ENCODE peak calls at places on chromosomes 13 and 19, in six cellular contexts. One of them, this sample, is unnamed.

GRCh38 chr19:13082192-13083007 is 20.3 kb downstream of the LYL1 start:
- DNase-seq in IMR-90: peak
- DNase-seq in mesenchymal stem cell: peak
- DNase-seq in H9: peak
- DNase-seq in H1: no peak
- DNase-seq in trophoblast cell: no peak
- DNase-seq in this sample: no peak

GRCh38 chr19:46297700-46298476 is 1.0 kb downstream of the HIF3A start:
- DNase-seq in IMR-90: no peak
- DNase-seq in mesenchymal stem cell: peak
- DNase-seq in H9: no peak
- DNase-seq in H1: peak
- DNase-seq in trophoblast cell: no peak
- DNase-seq in this sample: no peak

GRCh38 chr19:1259873-1260748 is 9.0 kb upstream of the CIRBP start:
- DNase-seq in IMR-90: no peak
- DNase-seq in mesenchymal stem cell: no peak
- DNase-seq in H9: no peak
- DNase-seq in H1: no peak
- DNase-seq in trophoblast cell: peak
- DNase-seq in this sample: no peak

GRCh38 chr13:79271616-79272015 is 134.4 kb downstream of the RBM26 start:
- DNase-seq in IMR-90: no peak
- DNase-seq in mesenchymal stem cell: no peak
- DNase-seq in H9: no peak
- DNase-seq in H1: no peak
- DNase-seq in trophoblast cell: no peak
- DNase-seq in this sample: no peak

GRCh38 chr13:33251131-33251629 is 34.4 kb downstream of the STARD13 start:
- DNase-seq in IMR-90: peak
- DNase-seq in mesenchymal stem cell: peak
- DNase-seq in H9: no peak
- DNase-seq in H1: no peak
- DNase-seq in trophoblast cell: no peak
- DNase-seq in this sample: no peak

GRCh38 chr13:19818223-19818842 is 35.6 kb upstream of the PSPC1 start:
- DNase-seq in IMR-90: no peak
- DNase-seq in mesenchymal stem cell: peak
- DNase-seq in H9: peak
- DNase-seq in H1: peak
- DNase-seq in trophoblast cell: peak
- DNase-seq in this sample: peak

GRCh38 chr19:13781547-13781946 is 7.3 kb downstream of the C19orf53 start:
- DNase-seq in IMR-90: peak
- DNase-seq in mesenchymal stem cell: peak
- DNase-seq in H9: peak
- DNase-seq in H1: peak
- DNase-seq in trophoblast cell: peak
- DNase-seq in this sample: peak

GRCh38 chr13:32443111-32443510 is 15.2 kb upstream of the N4BP2L1 start:
- DNase-seq in IMR-90: peak
- DNase-seq in mesenchymal stem cell: peak
- DNase-seq in H9: no peak
- DNase-seq in H1: no peak
- DNase-seq in trophoblast cell: no peak
- DNase-seq in this sample: no peak

GRCh38 chr19:1860133-1860775 is 3.1 kb downstream of the KLF16 start:
- DNase-seq in IMR-90: peak
- DNase-seq in mesenchymal stem cell: peak
- DNase-seq in H9: no peak
- DNase-seq in H1: peak
- DNase-seq in trophoblast cell: peak
- DNase-seq in this sample: peak

GRCh38 chr13:109088101-109088500 is 458.7 kb downstream of the MYO16 start:
- DNase-seq in IMR-90: no peak
- DNase-seq in mesenchymal stem cell: no peak
- DNase-seq in H9: no peak
- DNase-seq in H1: no peak
- DNase-seq in trophoblast cell: no peak
- DNase-seq in this sample: no peak

GRCh38 chr13:98981596-98982195 is 3.8 kb upstream of the DOCK9 start:
- DNase-seq in IMR-90: no peak
- DNase-seq in mesenchymal stem cell: no peak
- DNase-seq in H9: no peak
- DNase-seq in H1: no peak
- DNase-seq in trophoblast cell: no peak
- DNase-seq in this sample: no peak

GRCh38 chr13:73987618-73988017 is 146.6 kb downstream of the KLF12 start:
- DNase-seq in IMR-90: no peak
- DNase-seq in mesenchymal stem cell: no peak
- DNase-seq in H9: no peak
- DNase-seq in H1: no peak
- DNase-seq in trophoblast cell: no peak
- DNase-seq in this sample: no peak

GRCh38 chr13:105820415-105820814 is 715.0 kb downstream of the EFNB2 start:
- DNase-seq in IMR-90: no peak
- DNase-seq in mesenchymal stem cell: no peak
- DNase-seq in H9: no peak
- DNase-seq in H1: no peak
- DNase-seq in trophoblast cell: no peak
- DNase-seq in this sample: no peak

GRCh38 chr19:8361921-8362793 is 1.8 kb upstream of the ANGPTL4 start:
- DNase-seq in IMR-90: peak
- DNase-seq in mesenchymal stem cell: peak
- DNase-seq in H9: no peak
- DNase-seq in H1: no peak
- DNase-seq in trophoblast cell: peak
- DNase-seq in this sample: no peak

GRCh38 chr19:3350014-3350663 is 16.2 kb upstream of the NFIC start:
- DNase-seq in IMR-90: peak
- DNase-seq in mesenchymal stem cell: no peak
- DNase-seq in H9: no peak
- DNase-seq in H1: no peak
- DNase-seq in trophoblast cell: no peak
- DNase-seq in this sample: no peak

GRCh38 chr13:34748561-34748960 is 193.5 kb upstream of the NBEA start:
- DNase-seq in IMR-90: no peak
- DNase-seq in mesenchymal stem cell: peak
- DNase-seq in H9: no peak
- DNase-seq in H1: no peak
- DNase-seq in trophoblast cell: no peak
- DNase-seq in this sample: no peak

GRCh38 chr13:73056054-73056962 is 2.5 kb upstream of the KLF5 start:
- DNase-seq in IMR-90: peak
- DNase-seq in mesenchymal stem cell: peak
- DNase-seq in H9: no peak
- DNase-seq in H1: no peak
- DNase-seq in trophoblast cell: no peak
- DNase-seq in this sample: no peak

GRCh38 chr19:48244289-48244688 is 11.4 kb downstream of the CARD8 start:
- DNase-seq in IMR-90: no peak
- DNase-seq in mesenchymal stem cell: no peak
- DNase-seq in H9: no peak
- DNase-seq in H1: no peak
- DNase-seq in trophoblast cell: no peak
- DNase-seq in this sample: no peak

GRCh38 chr13:51849145-51850101 is 4.4 kb upstream of the TMEM272 start:
- DNase-seq in IMR-90: peak
- DNase-seq in mesenchymal stem cell: peak
- DNase-seq in H9: peak
- DNase-seq in H1: peak
- DNase-seq in trophoblast cell: no peak
- DNase-seq in this sample: peak

GRCh38 chr19:719081-719512 is 10.4 kb downstream of the PALM start:
- DNase-seq in IMR-90: no peak
- DNase-seq in mesenchymal stem cell: no peak
- DNase-seq in H9: no peak
- DNase-seq in H1: peak
- DNase-seq in trophoblast cell: no peak
- DNase-seq in this sample: no peak

GRCh38 chr13:44573071-44573470 is 3.1 kb downstream of the TSC22D1 start:
- DNase-seq in IMR-90: no peak
- DNase-seq in mesenchymal stem cell: no peak
- DNase-seq in H9: peak
- DNase-seq in H1: no peak
- DNase-seq in trophoblast cell: no peak
- DNase-seq in this sample: no peak

GRCh38 chr19:11418518-11419506 is at the start of gene RGL3:
- DNase-seq in IMR-90: no peak
- DNase-seq in mesenchymal stem cell: no peak
- DNase-seq in H9: peak
- DNase-seq in H1: peak
- DNase-seq in trophoblast cell: peak
- DNase-seq in this sample: no peak

GRCh38 chr19:10227215-10227971 is 3.7 kb downstream of the S1PR2 start:
- DNase-seq in IMR-90: no peak
- DNase-seq in mesenchymal stem cell: no peak
- DNase-seq in H9: peak
- DNase-seq in H1: no peak
- DNase-seq in trophoblast cell: no peak
- DNase-seq in this sample: no peak

GRCh38 chr19:51259348-51260245 is 8.7 kb downstream of the SIGLECL1 start:
- DNase-seq in IMR-90: peak
- DNase-seq in mesenchymal stem cell: peak
- DNase-seq in H9: peak
- DNase-seq in H1: peak
- DNase-seq in trophoblast cell: peak
- DNase-seq in this sample: peak

GRCh38 chr13:86877449-86877848 is 793.7 kb upstream of the SLITRK5 start:
- DNase-seq in IMR-90: no peak
- DNase-seq in mesenchymal stem cell: peak
- DNase-seq in H9: no peak
- DNase-seq in H1: no peak
- DNase-seq in trophoblast cell: no peak
- DNase-seq in this sample: no peak
- H4K91ac ChIP-seq in IMR-90: no peak
- H4K91ac ChIP-seq in mesenchymal stem cell: no peak
- H4K91ac ChIP-seq in H9: no peak
- H4K91ac ChIP-seq in H1: no peak
- H4K91ac ChIP-seq in trophoblast cell: no peak
- H4K91ac ChIP-seq in this sample: no peak

GRCh38 chr19:27860309-27860934 is 1352.5 kb downstream of the UQCRFS1 start:
- DNase-seq in IMR-90: no peak
- DNase-seq in mesenchymal stem cell: no peak
- DNase-seq in H9: no peak
- DNase-seq in H1: no peak
- DNase-seq in trophoblast cell: no peak
- DNase-seq in this sample: no peak

GRCh38 chr19:27858981-27859581 is 1353.9 kb downstream of the UQCRFS1 start:
- DNase-seq in IMR-90: no peak
- DNase-seq in mesenchymal stem cell: no peak
- DNase-seq in H9: no peak
- DNase-seq in H1: no peak
- DNase-seq in trophoblast cell: no peak
- DNase-seq in this sample: no peak

GRCh38 chr19:27861411-27861975 is 1351.5 kb downstream of the UQCRFS1 start:
- DNase-seq in IMR-90: no peak
- DNase-seq in mesenchymal stem cell: no peak
- DNase-seq in H9: no peak
- DNase-seq in H1: no peak
- DNase-seq in trophoblast cell: no peak
- DNase-seq in this sample: no peak

GRCh38 chr19:27859689-27860088 is 1353.3 kb downstream of the UQCRFS1 start:
- DNase-seq in IMR-90: no peak
- DNase-seq in mesenchymal stem cell: no peak
- DNase-seq in H9: no peak
- DNase-seq in H1: no peak
- DNase-seq in trophoblast cell: no peak
- DNase-seq in this sample: no peak
- H4K91ac ChIP-seq in IMR-90: no peak
- H4K91ac ChIP-seq in mesenchymal stem cell: no peak
- H4K91ac ChIP-seq in H9: no peak
- H4K91ac ChIP-seq in H1: no peak
- H4K91ac ChIP-seq in trophoblast cell: no peak
- H4K91ac ChIP-seq in this sample: no peak

GRCh38 chr13:66343224-66343828 is 886.8 kb downstream of the PCDH9 start:
- DNase-seq in IMR-90: no peak
- DNase-seq in mesenchymal stem cell: no peak
- DNase-seq in H9: no peak
- DNase-seq in H1: no peak
- DNase-seq in trophoblast cell: no peak
- DNase-seq in this sample: no peak

GRCh38 chr13:66341038-66341437 is 889.1 kb downstream of the PCDH9 start:
- DNase-seq in IMR-90: no peak
- DNase-seq in mesenchymal stem cell: no peak
- DNase-seq in H9: no peak
- DNase-seq in H1: no peak
- DNase-seq in trophoblast cell: no peak
- DNase-seq in this sample: no peak

GRCh38 chr13:66344770-66345367 is 885.3 kb downstream of the PCDH9 start:
- DNase-seq in IMR-90: no peak
- DNase-seq in mesenchymal stem cell: no peak
- DNase-seq in H9: no peak
- DNase-seq in H1: no peak
- DNase-seq in trophoblast cell: no peak
- DNase-seq in this sample: peak

GRCh38 chr13:66341978-66342377 is 888.2 kb downstream of the PCDH9 start:
- DNase-seq in IMR-90: no peak
- DNase-seq in mesenchymal stem cell: no peak
- DNase-seq in H9: no peak
- DNase-seq in H1: no peak
- DNase-seq in trophoblast cell: no peak
- DNase-seq in this sample: no peak

DNA sequence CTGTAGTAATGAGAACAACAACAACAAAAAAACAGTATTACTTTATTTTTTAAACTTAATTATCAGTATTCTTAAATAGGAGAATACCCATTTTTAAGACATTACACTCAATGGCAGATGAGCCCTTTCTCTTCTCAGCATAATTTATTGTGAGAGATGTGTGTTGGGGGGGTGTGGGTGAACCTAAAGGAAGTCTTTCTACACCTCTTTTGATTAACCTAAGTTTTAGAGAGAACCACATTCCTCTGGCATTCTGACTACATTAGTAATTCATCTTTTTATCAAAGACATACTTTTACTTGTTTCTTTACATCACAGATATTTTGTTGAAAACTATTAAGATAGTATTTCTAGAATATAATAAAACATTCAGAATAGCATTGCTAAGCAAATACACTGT is 890.9 kb downstream of the PCDH9 start:
- DNase-seq in IMR-90: no peak
- DNase-seq in mesenchymal stem cell: no peak
- DNase-seq in H9: no peak
- DNase-seq in H1: no peak
- DNase-seq in trophoblast cell: no peak
- DNase-seq in this sample: no peak
- H4K91ac ChIP-seq in IMR-90: no peak
- H4K91ac ChIP-seq in mesenchymal stem cell: no peak
- H4K91ac ChIP-seq in H9: no peak
- H4K91ac ChIP-seq in H1: no peak
- H4K91ac ChIP-seq in trophoblast cell: no peak
- H4K91ac ChIP-seq in this sample: no peak

DNA sequence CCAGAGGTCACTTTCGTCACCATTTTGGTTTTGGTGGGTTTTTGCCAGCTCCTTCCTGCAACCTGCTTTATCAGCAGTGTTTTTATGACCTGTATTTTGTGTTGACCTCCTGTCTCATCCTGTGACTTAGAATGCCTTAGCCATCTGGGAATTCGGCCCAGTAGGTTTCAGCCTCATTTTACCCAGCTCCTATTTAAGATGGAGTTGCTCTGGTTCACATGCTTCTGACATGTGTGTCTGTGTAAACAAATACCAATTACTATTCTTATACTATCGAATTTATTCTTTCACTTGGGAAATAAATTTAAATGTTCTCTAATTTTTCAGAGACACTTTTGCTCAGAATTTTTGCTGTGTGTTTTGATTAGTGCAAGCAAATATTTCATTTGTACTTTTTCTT is 1370.3 kb upstream of the MIR17HG start:
- DNase-seq in IMR-90: no peak
- DNase-seq in mesenchymal stem cell: no peak
- DNase-seq in H9: no peak
- DNase-seq in H1: no peak
- DNase-seq in trophoblast cell: no peak
- DNase-seq in this sample: no peak
- H4K91ac ChIP-seq in IMR-90: no peak
- H4K91ac ChIP-seq in mesenchymal stem cell: no peak
- H4K91ac ChIP-seq in H9: no peak
- H4K91ac ChIP-seq in H1: no peak
- H4K91ac ChIP-seq in trophoblast cell: no peak
- H4K91ac ChIP-seq in this sample: no peak